ENCODE peak calls at places on chromosomes 6 and 20, in six cellular contexts. M is fibroblast of lung, T is endothelial cell, D is heart right ventricle, C is activated B cell treated with CpG ODN at 0.5 μM for 24 hours, Y is DND-41. N is an unnamed sample.

GRCh38 chr6:53894086-53894485 is 99.3 kb downstream of the LRRC1 start:
- DNase-seq in T (no peak), Y (peak), D (no peak), C (no peak), M (peak), N (peak)

GRCh38 chr6:86355271-86355670 is 582.1 kb upstream of the HTR1E start:
- DNase-seq in C (no peak), Y (no peak), M (no peak), T (no peak), D (no peak), N (no peak)

GRCh38 chr6:4586469-4586859 is 189.7 kb upstream of the CDYL start:
- DNase-seq in T (no peak), C (no peak), Y (no peak), D (no peak), M (no peak), N (no peak)

GRCh38 chr20:61328906-61329558 is 77.0 kb downstream of the CDH4 start:
- DNase-seq in M (no peak), Y (no peak), D (no peak), C (no peak), T (no peak), N (no peak)

GRCh38 chr20:45833030-45833882 is at the start of gene SNX21:
- DNase-seq in T (peak), D (peak), C (peak), Y (no peak), M (peak), N (peak)

GRCh38 chr20:51563597-51564332 is 21.2 kb upstream of the NFATC2 start:
- DNase-seq in M (peak), C (no peak), T (peak), D (peak), Y (no peak), N (peak)

GRCh38 chr20:62413896-62414481 is 6.9 kb upstream of the CABLES2 start:
- DNase-seq in D (no peak), M (no peak), T (peak), C (no peak), Y (no peak), N (no peak)

GRCh38 chr6:89986650-89987074 is 92.4 kb downstream of the GJA10 start:
- DNase-seq in D (no peak), Y (no peak), T (no peak), C (no peak), M (peak), N (no peak)

GRCh38 chr20:3560578-3560977 is 89.8 kb downstream of the ATRN start:
- DNase-seq in D (no peak), T (no peak), Y (no peak), C (no peak), M (no peak), N (no peak)

GRCh38 chr6:155132617-155133016 is 131.2 kb upstream of the CLDN20 start:
- DNase-seq in T (no peak), M (no peak), C (no peak), D (no peak), Y (no peak), N (no peak)

GRCh38 chr6:40322336-40322735 is 264.8 kb downstream of the LRFN2 start:
- DNase-seq in C (no peak), Y (no peak), M (no peak), T (no peak), D (no peak), N (no peak)

GRCh38 chr6:33147807-33148666 is 44.2 kb downstream of the COL11A2 start:
- DNase-seq in T (no peak), C (no peak), Y (no peak), D (no peak), M (peak), N (no peak)

GRCh38 chr20:16284385-16285100 is 288.7 kb downstream of the KIF16B start:
- DNase-seq in T (no peak), M (no peak), Y (no peak), C (no peak), D (no peak), N (no peak)

GRCh38 chr20:44204156-44204831 is 6.3 kb downstream of the OSER1 start:
- DNase-seq in T (no peak), M (peak), D (no peak), C (no peak), Y (no peak), N (no peak)

GRCh38 chr6:13362432-13362831 is 34.1 kb upstream of the TBC1D7 start:
- DNase-seq in Y (no peak), C (no peak), T (no peak), M (peak), D (no peak), N (no peak)

GRCh38 chr6:31915756-31916155 is 11.8 kb upstream of the C2 start:
- DNase-seq in M (no peak), D (no peak), T (no peak), Y (no peak), C (no peak), N (no peak)

GRCh38 chr6:84027340-84028183 is 6.0 kb upstream of the MRAP2 start:
- DNase-seq in D (no peak), C (no peak), Y (no peak), M (peak), T (no peak), N (no peak)

GRCh38 chr6:3088853-3089445 is 20.7 kb downstream of the RIPK1 start:
- DNase-seq in C (no peak), T (no peak), M (no peak), D (no peak), Y (no peak), N (no peak)

GRCh38 chr6:24829657-24830056 is 30.9 kb upstream of the ARMH2 start:
- DNase-seq in D (no peak), M (no peak), T (no peak), Y (no peak), C (no peak), N (no peak)

GRCh38 chr6:127950566-127951141 is 49.8 kb upstream of the THEMIS start:
- DNase-seq in Y (no peak), M (no peak), C (no peak), T (no peak), D (no peak), N (no peak)

GRCh38 chr6:30006170-30007131 is 54.6 kb upstream of the POLR1H start:
- DNase-seq in M (no peak), Y (no peak), T (peak), C (no peak), D (peak), N (peak)

GRCh38 chr6:153852034-153852433 is 187.0 kb upstream of the OPRM1 start:
- DNase-seq in C (no peak), Y (no peak), D (no peak), T (no peak), M (no peak), N (no peak)

GRCh38 chr6:34809914-34810882 is 18.3 kb downstream of the BLTP3A start:
- DNase-seq in C (no peak), T (no peak), M (peak), D (no peak), Y (no peak), N (no peak)

GRCh38 chr6:11918739-11919605 is 93.1 kb upstream of the HIVEP1 start:
- DNase-seq in Y (no peak), D (no peak), C (no peak), T (no peak), M (peak), N (no peak)

GRCh38 chr20:45833883-45834796 is 541 bp downstream of the SNX21 start:
- DNase-seq in C (peak), D (peak), T (peak), Y (no peak), M (peak), N (peak)

GRCh38 chr20:31934968-31935764 is 16.7 kb downstream of the PDRG1 start:
- DNase-seq in M (no peak), D (no peak), T (peak), C (no peak), Y (no peak), N (no peak)

GRCh38 chr20:26134606-26135005 is 438.0 kb upstream of the ZNF337 start:
- DNase-seq in Y (no peak), C (no peak), T (no peak), M (no peak), D (no peak), N (no peak)

DNA sequence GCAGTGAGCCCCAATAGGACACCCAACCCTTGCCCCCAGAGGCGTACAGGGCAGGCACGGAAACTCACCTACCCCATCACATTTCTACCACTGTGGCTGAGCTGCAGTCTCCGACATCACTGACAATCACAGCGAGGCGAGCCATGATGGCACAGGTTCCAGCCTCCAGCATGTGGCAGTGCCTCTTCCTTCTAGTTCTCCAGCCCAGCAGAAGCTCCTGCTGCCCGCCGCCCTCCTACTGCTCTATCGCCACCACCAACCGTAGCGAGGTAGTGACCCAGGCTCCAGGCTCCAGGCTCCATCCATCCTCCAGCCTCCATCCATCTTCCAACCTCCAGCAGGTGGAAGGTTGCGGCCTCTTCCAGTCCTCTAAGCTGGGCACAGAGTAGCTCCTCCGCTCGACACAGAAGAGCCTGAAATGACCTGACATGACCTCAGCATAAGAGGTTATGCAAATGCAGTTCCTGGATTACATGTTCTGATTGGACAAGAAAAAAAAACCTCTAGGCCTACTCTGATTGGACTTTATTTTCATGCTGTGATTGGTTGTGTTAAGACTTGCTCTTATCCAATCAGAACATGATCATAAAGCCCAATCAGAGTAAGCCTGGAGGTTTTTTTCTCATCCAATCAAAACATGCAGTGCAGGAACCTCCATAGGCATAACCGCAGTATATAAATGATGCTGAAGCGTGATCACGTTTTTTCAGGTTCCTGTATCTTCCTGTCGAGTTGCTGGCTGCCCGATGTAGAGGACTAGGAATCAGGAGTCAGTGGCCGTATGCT is 438.9 kb upstream of the ZNF337 start:
- DNase-seq in C (no peak), T (no peak), M (no peak), D (no peak), Y (no peak), N (no peak)
- TF ChIP-seq CTCF in C (no peak), T (no peak), M (no peak), D (no peak), Y (no peak), N (no peak)

GRCh38 chr6:70103798-70104197 is 199.1 kb downstream of the COL9A1 start:
- DNase-seq in T (no peak), D (no peak), Y (no peak), M (no peak), C (no peak), N (peak)
- TF ChIP-seq CTCF in T (peak), D (no peak), Y (peak), M (peak), C (no peak), N (peak)

GRCh38 chr6:113488061-113488460 is 369.1 kb upstream of the MARCKS start:
- DNase-seq in M (no peak), C (no peak), Y (no peak), D (no peak), T (no peak), N (no peak)
- TF ChIP-seq CTCF in M (no peak), C (no peak), Y (no peak), D (peak), T (no peak), N (no peak)

GRCh38 chr6:139115980-139116758 is 18.7 kb upstream of the HECA start:
- DNase-seq in T (no peak), Y (no peak), M (no peak), C (no peak), D (no peak), N (no peak)

GRCh38 chr6:139112561-139112960 is 22.3 kb upstream of the HECA start:
- DNase-seq in Y (no peak), M (no peak), D (no peak), C (no peak), T (no peak), N (no peak)

GRCh38 chr6:139119553-139119952 is 15.3 kb upstream of the HECA start:
- DNase-seq in M (no peak), C (no peak), Y (no peak), D (no peak), T (no peak), N (no peak)

GRCh38 chr6:139114741-139115140 is 20.1 kb upstream of the HECA start:
- DNase-seq in C (no peak), D (no peak), T (no peak), M (no peak), Y (peak), N (no peak)

DNA sequence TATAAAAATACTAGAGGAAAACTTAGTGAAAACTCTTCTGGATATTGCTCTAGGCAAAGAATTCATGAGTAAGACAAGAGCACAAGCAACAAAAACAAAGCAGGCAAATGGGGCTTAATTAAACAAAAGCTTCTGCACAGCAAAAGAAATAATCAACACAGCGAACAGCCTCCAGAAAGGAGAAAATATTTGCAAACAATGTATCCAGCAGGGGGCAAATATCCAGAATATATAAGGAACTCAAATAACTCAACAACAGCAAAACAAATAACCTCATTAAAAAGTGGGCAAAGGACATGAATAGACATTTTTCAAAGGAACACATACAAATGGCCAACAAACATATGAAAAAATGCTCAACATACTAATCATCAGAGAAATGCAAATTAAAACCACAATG is 17.1 kb upstream of the HECA start:
- DNase-seq in C (no peak), M (no peak), D (no peak), T (no peak), Y (no peak), N (no peak)
- TF ChIP-seq CTCF in C (no peak), M (no peak), D (no peak), T (peak), Y (peak), N (peak)

GRCh38 chr6:169791721-169792131 is 40.3 kb downstream of the ERMARD start:
- DNase-seq in C (no peak), T (no peak), Y (peak), M (peak), D (no peak), N (no peak)
- TF ChIP-seq CTCF in C (no peak), T (no peak), Y (no peak), M (no peak), D (no peak), N (no peak)

GRCh38 chr6:143592335-143592734 is 80.8 kb upstream of the FUCA2 start:
- DNase-seq in Y (no peak), C (no peak), M (no peak), T (peak), D (no peak), N (no peak)
- TF ChIP-seq CTCF in Y (peak), C (no peak), M (peak), T (peak), D (peak), N (peak)

GRCh38 chr6:157221049-157221816 is 102.1 kb downstream of the TMEM242 start:
- DNase-seq in C (peak), Y (peak), D (peak), M (peak), T (peak), N (peak)
- TF ChIP-seq CTCF in C (no peak), Y (no peak), D (peak), M (no peak), T (no peak), N (no peak)

GRCh38 chr6:20192625-20193024 is 19.6 kb downstream of the MBOAT1 start:
- DNase-seq in T (no peak), D (no peak), M (no peak), Y (no peak), C (no peak), N (no peak)
- TF ChIP-seq CTCF in T (no peak), D (no peak), M (no peak), Y (no peak), C (no peak), N (no peak)

GRCh38 chr6:593139-593906 is 63.6 kb downstream of the HUS1B start:
- DNase-seq in Y (peak), T (peak), C (no peak), M (peak), D (peak), N (peak)

GRCh38 chr6:589090-589489 is 67.8 kb downstream of the HUS1B start:
- DNase-seq in C (no peak), Y (no peak), M (no peak), D (no peak), T (no peak), N (no peak)

GRCh38 chr6:593907-594212 is 63.0 kb downstream of the HUS1B start:
- DNase-seq in C (no peak), Y (no peak), M (no peak), D (no peak), T (no peak), N (no peak)
- TF ChIP-seq CTCF in C (no peak), Y (no peak), M (no peak), D (no peak), T (no peak), N (no peak)